ENCODE peak calls at places on chromosome 10, in six cellular contexts. K is Karpas-422, E is coronary artery, X is OCI-LY7, N is pancreas, J is hepatocyte. T is an unnamed sample.

GRCh38 chr10:113322843-113323242 is 230.0 kb upstream of the HABP2 start:
- DNase-seq in K (no peak), E (no peak), X (no peak), N (no peak), J (no peak), T (peak)

GRCh38 chr10:6973904-6974303 is 393.8 kb upstream of the PRKCQ start:
- DNase-seq in K (no peak), E (no peak), X (no peak), N (no peak), J (no peak), T (no peak)

GRCh38 chr10:84925495-84925894 is 597.1 kb downstream of the CCSER2 start:
- DNase-seq in K (no peak), E (no peak), X (no peak), N (no peak), J (no peak), T (no peak)

GRCh38 chr10:106515206-106515790 is 649.2 kb downstream of the SORCS1 start:
- DNase-seq in K (no peak), E (no peak), X (no peak), N (no peak), J (no peak), T (no peak)

GRCh38 chr10:132438091-132439024 is 41.4 kb downstream of the PWWP2B start:
- DNase-seq in K (no peak), E (no peak), X (no peak), N (no peak), J (no peak), T (peak)

GRCh38 chr10:128431997-128432396 is 305.8 kb upstream of the MKI67 start:
- DNase-seq in K (no peak), E (no peak), X (no peak), N (no peak), J (no peak), T (no peak)

GRCh38 chr10:18308600-18308999 is 168.4 kb downstream of the CACNB2 start:
- DNase-seq in K (no peak), E (no peak), X (no peak), N (no peak), J (no peak), T (no peak)

GRCh38 chr10:2744547-2745212 is 322.7 kb upstream of the PFKP start:
- DNase-seq in K (no peak), E (no peak), X (no peak), N (no peak), J (no peak), T (no peak)

GRCh38 chr10:98300526-98300925 is 32.5 kb upstream of the LOXL4 start:
- DNase-seq in K (no peak), E (no peak), X (no peak), N (no peak), J (no peak), T (no peak)

GRCh38 chr10:59290448-59290847 is 71.9 kb downstream of the FAM13C start:
- DNase-seq in K (peak), E (no peak), X (peak), N (no peak), J (no peak), T (no peak)

GRCh38 chr10:110721406-110722038 is 77.4 kb downstream of the RBM20 start:
- DNase-seq in K (no peak), E (peak), X (no peak), N (no peak), J (no peak), T (no peak)

GRCh38 chr10:43249962-43250624 is 16.8 kb downstream of the RASGEF1A start:
- DNase-seq in K (no peak), E (peak), X (no peak), N (no peak), J (no peak), T (no peak)

GRCh38 chr10:86659721-86660438 is 5.5 kb downstream of the OPN4 start:
- DNase-seq in K (no peak), E (peak), X (no peak), N (no peak), J (no peak), T (no peak)

GRCh38 chr10:69344591-69345244 is 66.4 kb downstream of the HK1 start:
- DNase-seq in K (peak), E (no peak), X (peak), N (no peak), J (no peak), T (no peak)

GRCh38 chr10:20100157-20100556 is 283.9 kb downstream of the PLXDC2 start:
- DNase-seq in K (no peak), E (no peak), X (no peak), N (no peak), J (peak), T (no peak)

GRCh38 chr10:7890802-7891201 is 72.5 kb downstream of the TAF3 start:
- DNase-seq in K (no peak), E (no peak), X (no peak), N (no peak), J (no peak), T (no peak)

GRCh38 chr10:486668-487067 is 202.8 kb downstream of the DIP2C start:
- DNase-seq in K (no peak), E (peak), X (no peak), N (no peak), J (no peak), T (no peak)

GRCh38 chr10:62185914-62186692 is 82.5 kb downstream of the RTKN2 start:
- DNase-seq in K (no peak), E (no peak), X (no peak), N (no peak), J (no peak), T (no peak)

GRCh38 chr10:125484035-125484732 is 198.8 kb downstream of the TEX36 start:
- DNase-seq in K (no peak), E (no peak), X (no peak), N (no peak), J (no peak), T (no peak)

GRCh38 chr10:125868372-125868975 is 12.6 kb downstream of the DHX32 start:
- DNase-seq in K (peak), E (no peak), X (peak), N (no peak), J (peak), T (no peak)

GRCh38 chr10:69866688-69867461 is 65.2 kb downstream of the COL13A1 start:
- DNase-seq in K (no peak), E (no peak), X (no peak), N (no peak), J (peak), T (no peak)

DNA sequence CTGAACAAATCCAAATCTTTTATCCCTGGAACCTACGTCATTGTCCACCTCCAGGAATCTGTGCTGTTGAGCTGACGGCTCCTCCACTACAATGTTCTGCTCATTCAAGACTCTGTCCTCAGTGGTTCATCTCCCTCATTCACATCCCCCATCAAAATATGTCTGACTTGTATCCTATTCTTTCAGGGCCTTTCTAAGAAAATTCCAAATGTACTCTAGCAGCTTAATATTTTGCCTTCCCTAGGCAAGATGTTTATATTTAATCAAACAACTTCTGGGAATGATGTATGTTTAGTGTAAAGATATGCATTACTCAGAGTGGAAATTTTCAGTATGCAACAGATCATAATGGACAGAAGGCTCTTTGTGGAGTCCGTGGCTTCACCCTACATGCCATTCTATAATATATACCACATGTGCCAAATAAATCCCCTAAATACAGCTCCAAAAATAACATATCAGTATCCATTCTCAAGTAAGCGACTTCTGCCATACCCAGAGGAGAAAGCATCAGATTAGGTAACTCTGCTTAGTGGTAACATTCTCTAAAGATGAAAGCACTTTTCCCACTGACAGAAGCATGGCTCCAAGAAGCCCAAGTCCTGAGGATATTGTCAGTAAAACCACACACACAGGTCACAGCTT is 316.6 kb downstream of the KCNMA1 start:
- DNase-seq in K (no peak), E (no peak), X (no peak), N (no peak), J (no peak), T (no peak)
- H3K27ac ChIP-seq in K (no peak), E (no peak), X (no peak), N (no peak), J (peak), T (no peak)

GRCh38 chr10:24914148-24914547 is 38.3 kb downstream of the PRTFDC1 start:
- DNase-seq in K (no peak), E (no peak), X (no peak), N (no peak), J (no peak), T (no peak)
- H3K27ac ChIP-seq in K (no peak), E (peak), X (no peak), N (no peak), J (no peak), T (no peak)

DNA sequence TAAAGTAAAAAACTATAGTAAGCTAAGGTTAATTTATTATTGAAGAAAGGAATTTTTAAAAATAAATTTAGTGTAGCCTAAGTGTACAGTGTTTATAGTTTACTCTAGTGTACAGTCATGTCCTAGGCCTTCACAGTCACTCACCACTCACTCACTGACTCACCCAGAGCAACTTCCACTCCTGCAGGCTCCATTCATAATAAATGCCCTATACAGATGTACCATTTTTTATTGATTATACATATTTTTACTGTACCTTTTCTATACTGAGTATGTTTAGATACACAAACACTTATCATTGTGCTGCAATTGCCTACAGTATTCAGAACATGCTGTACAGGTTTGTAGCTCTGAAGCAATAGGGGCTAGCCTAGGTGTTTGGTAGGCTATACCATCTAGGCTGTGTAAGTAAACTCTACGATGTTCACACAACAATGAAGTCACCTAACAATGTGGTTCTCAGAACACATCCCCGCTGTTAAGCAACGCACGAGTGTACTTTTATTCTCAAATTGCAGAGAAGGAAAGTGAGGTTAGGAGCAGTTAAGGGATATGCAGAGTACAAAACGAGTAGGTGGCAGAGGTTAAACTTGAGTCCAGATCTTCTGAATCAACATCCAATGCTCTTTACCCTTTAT is 38.9 kb upstream of the PLCE1 start:
- DNase-seq in K (no peak), E (no peak), X (no peak), N (no peak), J (no peak), T (no peak)
- H3K27ac ChIP-seq in K (no peak), E (no peak), X (no peak), N (no peak), J (no peak), T (no peak)

GRCh38 chr10:127278001-127278400 is 81.6 kb upstream of the INSYN2A start:
- DNase-seq in K (no peak), E (no peak), X (no peak), N (no peak), J (no peak), T (no peak)
- H3K27ac ChIP-seq in K (no peak), E (no peak), X (no peak), N (no peak), J (peak), T (no peak)

DNA sequence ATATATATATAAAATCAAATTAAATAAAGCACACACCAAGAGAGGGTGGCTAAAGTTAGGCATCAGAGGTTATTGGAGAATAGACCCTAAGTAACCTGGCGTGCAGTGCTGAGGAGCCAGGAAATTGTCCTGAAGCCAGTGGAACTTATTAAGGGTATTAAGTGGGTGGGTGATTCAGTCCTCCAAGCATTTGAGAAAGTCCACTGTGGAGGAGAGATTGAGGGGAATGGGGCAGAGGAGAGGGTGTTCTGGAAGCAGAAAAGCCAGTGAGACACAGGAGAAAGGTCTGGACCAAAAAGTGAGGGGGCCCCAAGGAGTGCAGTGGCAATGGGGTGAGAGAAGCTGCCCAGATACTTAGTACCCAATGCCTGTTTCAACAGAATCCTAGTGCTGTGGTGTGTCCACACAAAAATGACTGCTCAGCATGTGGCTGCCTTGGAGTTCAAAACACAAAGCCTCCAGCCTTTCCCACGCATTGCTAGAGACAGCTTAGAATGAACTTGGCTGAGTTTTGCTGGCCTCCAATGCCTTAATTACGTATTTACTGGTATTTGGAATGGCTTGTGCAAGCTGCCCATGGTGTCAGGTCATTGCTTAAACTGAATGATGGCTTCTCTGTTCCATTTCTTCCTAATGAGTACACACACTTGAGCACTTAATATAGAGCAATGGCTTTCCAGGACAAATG is 44.9 kb upstream of the CHST15 start:
- DNase-seq in K (no peak), E (no peak), X (no peak), N (peak), J (no peak), T (peak)
- H3K27ac ChIP-seq in K (no peak), E (no peak), X (no peak), N (peak), J (no peak), T (no peak)

DNA sequence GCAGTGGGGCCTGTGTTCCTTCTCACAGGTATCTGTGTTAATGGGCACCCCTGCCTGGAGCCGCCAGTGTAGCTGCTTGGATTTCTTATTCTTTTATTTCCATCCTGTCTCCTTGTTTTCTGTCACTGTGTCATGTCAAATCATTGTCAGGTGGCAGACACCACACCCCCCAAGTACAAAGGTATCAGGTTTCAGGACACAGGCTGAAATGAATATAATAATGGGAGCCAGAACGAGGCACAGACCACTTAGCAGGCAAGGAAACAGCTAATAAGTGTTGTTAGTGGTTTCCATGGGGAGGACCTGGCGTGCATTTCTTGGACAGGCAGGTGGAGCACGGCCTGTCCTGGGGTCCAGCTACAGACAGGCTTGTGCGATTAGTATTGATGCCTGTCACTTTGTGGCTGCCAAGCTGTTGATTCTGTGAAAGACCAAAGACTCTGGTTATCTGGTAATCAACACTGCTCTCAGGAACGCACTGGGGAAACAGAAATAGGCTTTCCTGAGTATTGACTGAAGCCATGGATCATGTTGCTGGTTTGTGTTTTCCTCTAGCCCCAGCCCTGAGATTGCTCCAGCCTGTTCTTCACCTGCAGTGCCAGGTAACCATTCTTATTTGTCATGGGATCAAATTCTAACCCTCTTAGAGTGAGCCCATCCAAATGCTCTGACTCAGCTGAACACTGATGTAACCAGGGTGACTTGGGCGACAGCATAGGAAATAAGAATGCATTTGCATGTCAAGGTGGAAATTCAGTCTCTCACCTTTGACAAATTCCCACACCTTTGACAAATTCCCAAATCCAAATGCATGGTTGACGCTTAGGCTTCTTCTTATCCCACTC is 1002.0 kb downstream of the LRMDA start:
- DNase-seq in K (no peak), E (no peak), X (no peak), N (peak), J (peak), T (no peak)
- H3K27ac ChIP-seq in K (no peak), E (peak), X (no peak), N (no peak), J (peak), T (no peak)

DNA sequence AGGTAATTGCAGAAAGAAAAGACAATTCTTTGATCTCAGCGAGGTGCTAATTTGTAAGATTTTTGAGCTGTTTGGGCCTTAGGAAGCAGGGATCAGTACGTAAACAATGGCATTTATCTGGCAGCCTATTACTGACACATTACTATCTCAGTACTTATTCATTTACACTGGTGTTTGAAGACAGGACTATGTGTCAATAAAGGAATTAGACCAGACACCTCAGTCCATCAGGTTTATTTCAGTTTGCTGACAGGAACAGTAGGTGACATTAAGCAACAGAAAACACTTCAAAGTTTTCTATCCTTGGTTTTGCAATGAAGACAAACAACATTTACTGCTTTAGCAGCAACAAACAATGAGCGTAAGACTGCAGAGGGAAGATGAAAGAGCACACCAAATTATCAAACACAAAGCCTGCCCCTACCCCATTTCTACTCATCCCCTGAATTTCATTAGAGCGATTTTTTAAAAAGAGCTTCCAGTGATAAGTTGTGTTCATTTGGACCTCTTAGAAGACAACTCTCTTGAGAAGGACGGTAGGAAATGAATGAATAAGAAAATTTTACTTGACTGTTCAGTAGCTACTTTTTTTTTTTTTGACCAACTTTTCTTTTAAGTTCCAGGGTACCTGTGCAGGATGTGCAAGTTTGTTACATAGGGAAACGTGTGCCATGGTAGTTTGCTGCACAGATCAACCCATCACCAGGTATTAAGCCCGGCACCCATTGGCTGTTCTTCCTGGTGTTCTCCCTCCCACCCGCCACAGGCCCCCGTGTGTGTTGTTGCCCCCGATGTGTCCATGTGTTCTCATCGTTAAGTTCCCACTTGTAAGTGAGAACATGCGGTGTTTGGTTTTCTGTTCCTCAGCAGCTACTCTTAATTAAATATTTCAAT is 138.8 kb downstream of the DKK1 start:
- DNase-seq in K (no peak), E (no peak), X (no peak), N (no peak), J (no peak), T (no peak)
- H3K27ac ChIP-seq in K (no peak), E (no peak), X (no peak), N (no peak), J (no peak), T (no peak)

GRCh38 chr10:119388849-119389345 is 153.6 kb downstream of the RGS10 start:
- DNase-seq in K (no peak), E (no peak), X (no peak), N (no peak), J (no peak), T (no peak)
- H3K27ac ChIP-seq in K (no peak), E (no peak), X (no peak), N (no peak), J (no peak), T (no peak)

GRCh38 chr10:12482586-12482985 is 133.2 kb downstream of the CAMK1D start:
- DNase-seq in K (no peak), E (no peak), X (no peak), N (no peak), J (no peak), T (no peak)

GRCh38 chr10:12480440-12480839 is 131.1 kb downstream of the CAMK1D start:
- DNase-seq in K (no peak), E (no peak), X (no peak), N (no peak), J (no peak), T (no peak)

GRCh38 chr10:12483996-12484944 is 134.9 kb downstream of the CAMK1D start:
- DNase-seq in K (no peak), E (no peak), X (no peak), N (no peak), J (no peak), T (no peak)

GRCh38 chr10:12479924-12480323 is 130.6 kb downstream of the CAMK1D start:
- DNase-seq in K (no peak), E (no peak), X (no peak), N (no peak), J (no peak), T (no peak)

DNA sequence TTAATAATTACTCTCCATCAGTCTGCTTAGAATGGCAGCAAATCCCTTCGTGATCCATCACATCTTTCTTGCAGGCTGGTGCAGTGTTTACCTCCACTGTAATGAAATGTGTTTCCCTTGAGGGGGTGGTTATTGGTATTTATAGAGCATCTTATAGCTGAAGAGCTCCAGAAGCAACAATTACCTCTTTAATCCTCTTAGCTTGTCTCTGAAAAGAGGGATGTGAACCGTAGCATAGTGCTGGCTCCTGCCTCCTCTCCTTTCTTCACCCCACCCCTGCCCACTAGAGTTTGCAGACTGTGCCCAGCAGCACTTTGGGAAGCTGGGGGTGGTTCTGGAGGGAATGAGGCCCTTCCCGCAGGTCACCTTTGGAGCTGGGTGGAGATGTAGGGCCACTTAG is 132.6 kb downstream of the CAMK1D start:
- DNase-seq in K (no peak), E (no peak), X (no peak), N (no peak), J (no peak), T (no peak)
- H3K27ac ChIP-seq in K (no peak), E (no peak), X (no peak), N (no peak), J (no peak), T (no peak)

T was measured in substantia nigra.